ENCODE peak calls at places on chromosome 7, in five cellular contexts. S is testis, V is dorsolateral prefrontal cortex, Q is right lobe of liver, F is endodermal cell. J is an unnamed sample.

GRCh38 chr7:35026154-35026553 is 11.1 kb downstream of the DPY19L1 start:
- DNase-seq in S (no peak), V (no peak), Q (no peak), F (peak), J (no peak)

GRCh38 chr7:7569113-7569527 is 2.4 kb downstream of the MIOS start:
- DNase-seq in S (no peak), V (no peak), Q (no peak), F (no peak), J (no peak)

GRCh38 chr7:128137096-128137655 is 103.9 kb upstream of the LEP start:
- DNase-seq in S (no peak), V (no peak), Q (no peak), F (no peak), J (peak)

GRCh38 chr7:91343420-91343819 is 79.2 kb downstream of the FZD1 start:
- DNase-seq in S (no peak), V (no peak), Q (no peak), F (no peak), J (no peak)

GRCh38 chr7:19728731-19729130 is 19.9 kb upstream of the POLR1F start:
- DNase-seq in S (no peak), V (no peak), Q (no peak), F (no peak), J (no peak)

GRCh38 chr7:137661634-137662033 is 185.1 kb downstream of the DGKI start:
- DNase-seq in S (no peak), V (no peak), Q (no peak), F (peak), J (no peak)

GRCh38 chr7:105298439-105298894 is 90.3 kb downstream of the SRPK2 start:
- DNase-seq in S (no peak), V (no peak), Q (no peak), F (peak), J (no peak)

GRCh38 chr7:120064565-120064964 is 208.4 kb upstream of the KCND2 start:
- DNase-seq in S (no peak), V (no peak), Q (no peak), F (no peak), J (no peak)

GRCh38 chr7:127819975-127820778 is 168.2 kb downstream of the SND1 start:
- DNase-seq in S (no peak), V (no peak), Q (no peak), F (no peak), J (peak)

GRCh38 chr7:56062382-56062781 is 1.7 kb upstream of the SUMF2 start:
- DNase-seq in S (no peak), V (no peak), Q (no peak), F (no peak), J (no peak)

GRCh38 chr7:36291387-36292316 is 98.0 kb upstream of the ANLN start:
- DNase-seq in S (peak), V (peak), Q (peak), F (peak), J (peak)

GRCh38 chr7:105044449-105045081 is 30.6 kb downstream of the KMT2E start:
- DNase-seq in S (no peak), V (no peak), Q (no peak), F (no peak), J (no peak)

DNA sequence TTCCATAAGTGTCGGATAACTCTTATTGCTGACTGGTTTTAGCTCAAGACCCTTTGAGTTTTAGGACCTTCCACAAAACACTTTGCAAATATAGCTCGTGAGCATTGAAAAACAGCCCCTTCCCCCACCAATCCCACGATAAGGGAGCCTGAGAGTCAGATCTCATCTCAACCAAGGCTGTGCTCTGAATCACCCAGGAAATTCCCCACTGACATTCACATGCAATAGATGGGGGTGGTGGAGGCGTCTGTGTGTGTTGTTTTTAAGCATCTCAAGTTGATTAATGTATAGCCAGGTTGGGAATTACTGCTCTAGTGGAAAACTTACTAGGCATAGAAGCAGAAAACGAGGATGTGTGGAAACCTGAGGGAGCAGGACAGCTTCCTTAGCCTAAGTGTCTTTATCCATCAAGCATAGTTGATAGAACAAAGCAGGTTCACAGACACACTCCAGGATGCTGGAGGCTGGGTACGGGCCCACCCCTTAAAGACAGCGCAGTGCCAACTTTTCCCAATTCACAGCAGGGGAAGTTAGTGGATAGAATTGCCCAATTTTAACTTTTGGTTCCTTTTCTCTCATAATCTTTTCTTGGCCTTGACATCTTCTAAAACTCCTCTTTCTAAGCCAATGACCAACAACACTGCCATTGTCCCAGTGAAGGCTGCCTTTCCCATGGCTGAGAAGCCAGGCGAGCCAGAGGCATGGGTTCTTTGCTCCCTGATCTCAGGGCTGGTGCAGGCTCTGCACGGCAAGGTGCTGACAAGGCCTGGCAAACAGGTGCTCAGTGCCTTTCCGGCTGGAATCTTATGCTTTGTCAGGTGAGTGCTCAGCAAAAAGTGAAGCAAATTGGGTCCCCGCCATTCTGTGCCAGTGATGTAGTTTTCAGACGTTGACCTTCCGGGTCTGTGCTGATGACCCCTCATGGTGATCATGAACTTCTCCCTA is 98.5 kb upstream of the INSIG1 start:
- DNase-seq in S (no peak), V (no peak), Q (no peak), F (no peak), J (peak)
- H3K4me3 ChIP-seq in S (no peak), V (no peak), Q (no peak), F (no peak), J (no peak)

DNA sequence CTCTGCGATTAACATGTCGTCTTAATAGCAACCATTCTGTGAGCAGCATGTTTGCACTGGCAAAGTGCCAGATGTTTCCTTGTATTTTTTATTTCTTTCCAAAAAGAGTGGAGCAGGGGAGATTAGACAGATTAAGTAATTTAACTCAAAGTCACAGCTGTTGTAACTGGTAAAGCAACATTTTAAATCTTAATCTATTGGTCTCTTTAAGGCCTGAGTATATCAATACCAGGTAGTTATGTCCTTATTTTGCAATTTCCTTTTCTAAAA is 56.9 kb upstream of the ARL4A start:
- DNase-seq in S (no peak), V (no peak), Q (no peak), F (no peak), J (no peak)
- H3K27ac ChIP-seq in S (no peak), V (no peak), Q (no peak), F (no peak), J (no peak)

GRCh38 chr7:97421307-97421905 is 303.9 kb downstream of the SDHAF3 start:
- DNase-seq in S (no peak), V (no peak), Q (no peak), F (no peak), J (no peak)

GRCh38 chr7:97422046-97422445 is 304.5 kb downstream of the SDHAF3 start:
- DNase-seq in S (no peak), V (no peak), Q (no peak), F (no peak), J (no peak)

GRCh38 chr7:97419898-97420297 is 302.4 kb downstream of the SDHAF3 start:
- DNase-seq in S (no peak), V (no peak), Q (no peak), F (no peak), J (no peak)

GRCh38 chr7:97418312-97418711 is 300.8 kb downstream of the SDHAF3 start:
- DNase-seq in S (peak), V (no peak), Q (no peak), F (peak), J (no peak)
- TF ChIP-seq CTCF in S (peak), V (no peak), Q (no peak), F (peak), J (no peak)

GRCh38 chr7:101591504-101591903 is 37.6 kb downstream of the MYL10 start:
- DNase-seq in S (no peak), V (no peak), Q (no peak), F (no peak), J (no peak)
- H3K4me3 ChIP-seq in S (no peak), V (no peak), Q (no peak), F (no peak), J (no peak)

DNA sequence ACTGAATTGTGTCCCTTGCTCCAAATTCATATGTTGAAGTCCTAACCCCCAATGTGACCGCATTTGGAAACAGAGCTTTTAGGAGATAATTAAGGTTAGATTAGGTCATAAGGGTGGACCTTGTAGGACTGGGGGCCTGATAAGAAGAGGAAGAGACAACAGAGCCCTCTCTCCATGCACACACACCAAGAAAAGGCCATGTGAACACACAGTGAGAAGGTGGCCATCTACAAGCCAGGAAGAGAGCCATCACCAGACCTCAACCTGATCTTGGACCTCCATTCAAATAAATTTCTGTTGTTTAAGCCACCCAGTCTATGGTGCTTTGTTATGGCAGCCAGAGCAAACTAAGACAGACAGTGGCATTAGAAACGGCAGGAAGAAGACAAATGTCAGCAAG is 12.5 kb upstream of the PRKAR2B start:
- DNase-seq in S (no peak), V (no peak), Q (no peak), F (no peak), J (no peak)
- H3K27ac ChIP-seq in S (no peak), V (no peak), Q (no peak), F (no peak), J (no peak)

DNA sequence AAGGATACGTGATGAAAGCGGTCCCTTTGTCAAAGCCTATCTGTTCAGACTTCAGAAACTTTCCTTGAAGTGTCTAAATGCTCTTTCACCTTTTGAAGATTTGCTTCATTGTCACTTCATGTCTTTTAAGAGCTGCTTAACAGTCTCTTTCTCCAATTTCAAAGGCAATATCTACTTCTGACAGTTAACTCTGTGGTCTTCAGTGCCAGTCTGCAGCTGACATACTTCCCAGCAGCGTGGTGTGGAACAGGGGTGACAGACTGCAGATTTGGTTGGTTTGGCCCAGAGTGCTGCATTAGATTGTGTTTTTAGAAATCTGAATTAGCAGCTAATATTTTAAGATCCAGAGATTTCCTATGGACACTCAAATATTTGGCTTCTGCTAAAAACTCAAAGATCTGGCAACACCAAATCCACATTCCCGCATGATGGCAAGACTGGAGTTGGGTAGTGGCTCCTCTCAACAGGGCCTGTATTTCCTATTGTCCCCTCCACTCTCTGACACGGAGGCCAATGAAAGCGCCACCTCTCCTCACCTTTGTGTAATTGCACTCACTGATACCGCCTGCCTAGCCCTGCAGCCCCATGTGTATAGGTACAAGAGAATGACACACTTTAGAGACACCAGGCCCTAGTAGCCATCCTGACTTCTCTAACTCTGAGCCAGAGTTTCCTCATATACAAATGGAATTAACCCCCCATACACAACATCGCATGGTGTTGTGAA is 11.5 kb downstream of the SCRN1 start:
- DNase-seq in S (no peak), V (no peak), Q (no peak), F (peak), J (peak)
- TF ChIP-seq CTCF in S (no peak), V (no peak), Q (no peak), F (peak), J (no peak)

DNA sequence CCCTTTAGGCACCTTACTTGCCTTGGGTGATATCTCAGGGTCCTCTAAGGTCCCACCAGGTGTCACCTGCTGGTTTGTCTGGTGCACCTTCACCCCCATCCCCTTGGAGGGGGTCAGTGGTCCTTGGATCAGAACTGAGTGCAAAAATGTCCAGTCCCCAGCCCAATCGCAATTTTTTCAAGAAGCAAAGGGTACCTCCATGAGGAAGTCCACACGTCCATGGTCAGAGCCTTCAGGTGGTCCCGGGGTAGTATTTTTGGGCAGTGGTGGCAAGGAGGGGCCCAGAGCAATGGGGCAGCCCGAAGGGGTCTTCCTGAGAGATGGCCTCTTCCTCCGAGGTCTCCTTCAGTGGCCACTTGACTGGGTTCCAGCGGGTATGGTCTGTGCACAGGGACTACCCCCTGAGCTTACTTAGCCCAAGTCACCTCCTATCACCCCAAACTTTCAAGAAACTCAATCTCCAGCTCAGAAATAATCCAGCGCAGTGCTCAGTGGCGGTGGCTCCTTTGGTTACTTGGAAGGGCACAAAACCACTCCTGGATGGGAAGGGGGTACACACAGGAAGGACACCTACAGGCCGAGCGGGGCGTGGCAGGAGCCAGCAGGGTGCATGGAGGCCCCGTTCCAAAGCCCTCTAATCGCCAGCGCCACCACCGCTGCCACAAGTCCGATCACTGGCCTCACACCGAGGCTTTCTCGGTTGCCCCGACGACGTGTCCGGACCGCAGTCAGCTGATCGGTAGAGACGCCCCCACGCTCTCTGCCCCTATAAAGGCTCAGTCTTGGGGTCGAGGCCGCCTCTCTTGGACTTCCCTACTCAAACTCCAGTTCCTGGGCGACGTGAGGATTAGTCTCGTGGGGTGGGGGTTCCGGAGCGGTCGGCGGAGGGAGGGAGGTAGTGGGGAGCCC is 4.5 kb downstream of the SAP25 start:
- DNase-seq in S (peak), V (peak), Q (peak), F (peak), J (peak)
- H3K4me3 ChIP-seq in S (peak), V (peak), Q (peak), F (peak), J (peak)

GRCh38 chr7:151883872-151884271 is 7.0 kb upstream of the PRKAG2 start:
- DNase-seq in S (no peak), V (no peak), Q (no peak), F (no peak), J (no peak)
- H3K27ac ChIP-seq in S (no peak), V (no peak), Q (no peak), F (no peak), J (no peak)

J was measured in cardiac muscle cell.